ENCODE peak calls at places on chromosomes 7 and 10, in five cellular contexts. G is heart left ventricle, J is adrenal gland, W is right lobe of liver, I is tibial nerve. K is an unnamed sample.

GRCh38 chr7:11689096-11689495 is 142.9 kb downstream of the THSD7A start:
- DNase-seq in G (no peak), J (no peak), W (no peak), I (no peak), K (no peak)

GRCh38 chr7:112266595-112267270 is 60.2 kb downstream of the ZNF277 start:
- DNase-seq in G (no peak), J (no peak), W (no peak), I (no peak), K (no peak)

GRCh38 chr10:26697163-26697921 is at the start of gene PDSS1:
- DNase-seq in G (peak), J (peak), W (peak), I (peak), K (peak)

GRCh38 chr10:43340619-43341018 is 30.8 kb upstream of the FXYD4 start:
- DNase-seq in G (no peak), J (peak), W (no peak), I (no peak), K (peak)

GRCh38 chr10:11036424-11037011 is 18.8 kb downstream of the CELF2 start:
- DNase-seq in G (no peak), J (peak), W (no peak), I (peak), K (peak)

GRCh38 chr7:2981103-2981480 is 62.6 kb downstream of the CARD11 start:
- DNase-seq in G (no peak), J (no peak), W (no peak), I (no peak), K (no peak)

GRCh38 chr7:109963741-109964140 is 1127.2 kb upstream of the LRRN3 start:
- DNase-seq in G (no peak), J (no peak), W (no peak), I (no peak), K (no peak)

GRCh38 chr10:314381-314780 is 179.1 kb downstream of the ZMYND11 start:
- DNase-seq in G (no peak), J (no peak), W (no peak), I (no peak), K (no peak)

GRCh38 chr10:88161070-88161469 is 297.6 kb downstream of the PTEN start:
- DNase-seq in G (no peak), J (no peak), W (no peak), I (no peak), K (no peak)

GRCh38 chr10:7538970-7539694 is 127.6 kb downstream of the ITIH5 start:
- DNase-seq in G (no peak), J (no peak), W (no peak), I (no peak), K (no peak)

GRCh38 chr10:7542189-7542914 is 124.4 kb downstream of the ITIH5 start:
- DNase-seq in G (no peak), J (no peak), W (no peak), I (no peak), K (no peak)

GRCh38 chr10:7544203-7544602 is 122.6 kb downstream of the ITIH5 start:
- DNase-seq in G (no peak), J (no peak), W (no peak), I (no peak), K (no peak)

GRCh38 chr10:7545256-7545655 is 121.5 kb downstream of the ITIH5 start:
- DNase-seq in G (no peak), J (no peak), W (no peak), I (no peak), K (no peak)

DNA sequence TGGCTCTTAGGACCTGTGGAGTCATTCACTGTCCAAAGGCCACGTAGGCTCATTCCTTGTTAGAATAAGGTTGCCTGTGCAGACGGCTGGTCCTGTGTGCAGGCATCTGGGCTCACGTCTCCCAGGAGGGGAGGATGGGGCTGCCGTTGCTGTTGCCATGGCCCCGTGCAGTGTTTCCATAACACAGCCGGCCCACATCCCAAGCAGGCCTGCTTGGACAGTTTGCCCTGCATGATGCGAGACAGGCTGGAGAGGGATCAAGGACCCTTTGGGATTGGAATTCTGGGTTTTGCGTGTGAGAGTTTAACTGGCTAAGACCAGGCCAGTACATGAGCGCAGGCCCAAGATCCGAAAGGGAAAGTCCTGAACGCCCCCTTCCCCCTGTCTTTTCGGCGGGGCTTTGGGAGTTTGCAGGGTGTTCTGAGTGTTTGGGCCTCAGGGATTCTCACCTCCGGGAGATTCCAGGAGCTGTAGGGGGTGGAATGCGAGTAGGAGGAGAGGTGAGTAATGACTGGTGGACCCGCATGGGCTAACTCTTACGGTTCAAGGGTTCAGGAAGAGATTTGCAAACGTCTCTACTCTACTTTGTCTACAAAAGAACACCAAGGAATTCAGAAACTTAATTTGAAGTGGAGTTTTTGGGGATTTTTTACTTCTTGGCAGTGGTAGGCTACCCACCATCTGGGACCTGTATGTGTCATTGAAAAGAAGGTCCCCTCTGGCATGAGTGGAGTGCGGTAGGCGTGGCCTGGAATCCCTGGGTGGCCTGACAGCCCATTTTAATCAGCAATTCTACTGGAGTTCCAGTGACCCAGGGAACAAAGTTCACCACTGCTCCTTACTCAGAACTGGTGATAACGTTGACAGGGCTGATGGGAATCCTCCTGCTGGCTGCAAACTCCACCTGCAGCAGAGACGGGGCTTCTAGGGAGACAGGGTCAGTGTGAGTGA is 125.4 kb downstream of the ITIH5 start:
- DNase-seq in G (peak), J (peak), W (no peak), I (no peak), K (peak)
- H3K4me3 ChIP-seq in G (peak), J (no peak), W (no peak), I (no peak), K (no peak)

GRCh38 chr10:106515206-106515790 is 649.2 kb downstream of the SORCS1 start:
- DNase-seq in G (no peak), J (no peak), W (no peak), I (no peak), K (no peak)

GRCh38 chr10:106525871-106526270 is 638.6 kb downstream of the SORCS1 start:
- DNase-seq in G (no peak), J (no peak), W (no peak), I (no peak), K (no peak)

GRCh38 chr10:106519376-106520035 is 645.0 kb downstream of the SORCS1 start:
- DNase-seq in G (no peak), J (no peak), W (no peak), I (no peak), K (no peak)

DNA sequence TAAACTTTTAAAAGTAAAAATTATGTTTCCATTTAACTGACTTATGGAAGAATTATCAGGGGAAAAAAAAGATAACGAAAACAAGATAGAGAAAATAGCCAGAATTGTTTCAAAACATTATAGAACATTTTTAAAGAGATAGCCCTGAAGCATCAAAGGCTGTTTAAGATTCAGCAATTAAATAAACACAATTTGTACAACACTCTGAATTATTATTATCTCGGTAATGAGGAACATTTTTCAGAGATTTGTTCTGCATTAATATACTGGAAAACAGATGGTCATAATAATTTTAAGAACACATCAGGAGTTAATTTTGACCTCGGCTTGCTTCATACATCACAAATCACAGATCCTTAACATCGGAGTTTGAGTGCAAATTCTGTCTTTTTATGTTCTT is 643.8 kb downstream of the SORCS1 start:
- DNase-seq in G (no peak), J (no peak), W (no peak), I (no peak), K (no peak)
- TF ChIP-seq POLR2A in G (no peak), J (no peak), W (no peak), I (no peak), K (no peak)

GRCh38 chr10:119516381-119517234 is 25.9 kb downstream of the RGS10 start:
- DNase-seq in G (no peak), J (no peak), W (peak), I (no peak), K (no peak)
- H3K4me3 ChIP-seq in G (no peak), J (no peak), W (no peak), I (no peak), K (no peak)

DNA sequence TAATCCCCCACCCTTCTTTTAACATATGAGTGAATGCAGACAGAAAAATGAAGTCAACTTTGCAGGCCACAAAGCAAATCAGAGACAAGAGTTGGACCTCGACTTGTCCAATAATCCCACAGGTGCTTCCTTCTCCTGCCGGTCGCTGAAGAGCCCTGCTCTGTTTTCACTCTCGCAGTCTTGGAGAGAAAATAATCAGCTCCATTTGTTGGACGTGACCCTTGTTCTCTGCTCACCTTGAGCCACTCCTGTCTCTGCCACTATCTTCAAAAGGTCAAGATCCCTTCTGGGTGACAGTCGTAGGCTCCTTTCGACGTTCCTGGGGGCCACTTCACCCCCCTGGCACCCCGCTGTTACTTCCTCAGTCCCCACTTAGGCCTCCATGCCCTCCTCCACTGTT is 2.8 kb upstream of the KLF6 start:
- DNase-seq in G (no peak), J (no peak), W (no peak), I (no peak), K (no peak)
- TF ChIP-seq POLR2A in G (no peak), J (no peak), W (no peak), I (no peak), K (no peak)

GRCh38 chr7:131552053-131552452 is 4.4 kb downstream of the PODXL start:
- DNase-seq in G (no peak), J (no peak), W (no peak), I (no peak), K (no peak)

GRCh38 chr7:131556055-131556911 is at the start of gene PODXL:
- DNase-seq in G (peak), J (peak), W (peak), I (peak), K (peak)

GRCh38 chr7:131554880-131555516 is 1.4 kb downstream of the PODXL start:
- DNase-seq in G (no peak), J (no peak), W (no peak), I (no peak), K (no peak)

GRCh38 chr7:131555565-131556054 is 818 bp downstream of the PODXL start:
- DNase-seq in G (no peak), J (no peak), W (no peak), I (no peak), K (no peak)

DNA sequence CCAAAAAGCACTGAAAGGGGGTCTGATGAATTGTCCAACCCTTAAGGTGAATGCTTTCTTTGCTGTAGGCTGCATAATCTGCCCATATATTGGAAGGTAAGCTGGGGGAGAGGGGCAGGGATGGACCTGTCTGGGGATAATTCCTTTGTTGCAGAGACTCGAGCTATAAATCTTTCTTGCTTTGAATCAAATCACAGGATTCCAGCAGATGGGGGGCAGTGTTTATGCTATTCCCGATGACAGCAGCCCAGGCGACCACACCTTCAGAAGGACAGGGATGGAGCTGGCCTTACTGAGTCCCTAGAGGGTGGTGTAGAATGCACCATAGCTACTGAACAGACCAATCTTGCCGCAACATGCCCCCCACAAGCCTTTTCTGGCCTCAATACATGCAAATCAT is 2.5 kb downstream of the PODXL start:
- DNase-seq in G (no peak), J (no peak), W (no peak), I (no peak), K (no peak)
- H3K4me3 ChIP-seq in G (peak), J (no peak), W (no peak), I (no peak), K (no peak)

GRCh38 chr7:114879554-114879953 is 42.3 kb upstream of the MDFIC start:
- DNase-seq in G (no peak), J (no peak), W (no peak), I (no peak), K (no peak)
- TF ChIP-seq POLR2A in G (no peak), J (no peak), W (no peak), I (no peak), K (no peak)

DNA sequence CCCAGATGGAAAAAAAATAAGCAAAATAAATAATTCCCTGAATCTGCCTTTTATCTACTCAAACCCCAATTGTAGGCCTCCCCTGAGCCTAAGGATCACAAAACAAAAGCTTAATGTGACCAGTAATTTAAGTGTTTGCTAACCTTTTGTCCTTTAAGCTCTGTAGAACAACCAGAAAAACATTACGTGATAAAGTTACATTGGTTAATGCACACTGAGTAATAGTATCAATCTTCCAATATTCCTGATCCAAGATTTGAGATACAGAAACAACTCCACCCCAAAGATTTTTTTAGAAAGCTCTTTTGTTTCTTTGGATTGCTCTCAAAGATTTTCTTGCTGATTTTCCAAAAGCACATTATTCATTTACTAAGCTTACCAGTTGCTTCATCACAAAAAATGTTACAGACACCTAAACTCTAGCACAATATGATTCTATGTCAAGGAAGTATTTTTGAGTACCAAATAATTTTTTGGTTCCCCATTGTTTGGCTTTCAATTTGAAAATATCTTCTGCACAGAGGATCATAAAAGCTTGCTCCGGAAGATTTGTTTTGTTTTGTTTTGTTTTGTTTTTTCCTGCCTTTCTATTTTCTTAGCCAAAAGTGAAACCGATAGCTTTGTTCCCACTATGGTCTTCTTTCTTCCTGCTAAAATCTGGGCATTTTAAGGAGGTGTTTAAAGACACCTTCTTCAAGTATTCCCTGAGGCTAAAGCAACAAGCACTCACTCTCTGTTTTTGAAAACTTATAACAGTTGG is 54.2 kb downstream of the TRIL start:
- DNase-seq in G (no peak), J (no peak), W (no peak), I (no peak), K (no peak)
- H3K4me3 ChIP-seq in G (peak), J (peak), W (peak), I (no peak), K (no peak)